ENCODE peak calls at places on chromosomes 11 and 22, in five cellular contexts. T, H, M, X and V are unnamed samples.

GRCh38 chr11:1168721-1169161 is 11.0 kb downstream of the MUC5AC start:
- DNase-seq in T (no peak), H (no peak), M (no peak), X (no peak), V (no peak)

GRCh38 chr11:74147199-74147929 is 23.4 kb downstream of the C2CD3 start:
- DNase-seq in T (no peak), H (no peak), M (peak; percentile 28), X (no peak), V (no peak)

GRCh38 chr11:108973402-108974119 is 308.7 kb downstream of the DDX10 start:
- DNase-seq in T (no peak), H (no peak), M (peak; percentile 81), X (no peak), V (peak; percentile 90)

GRCh38 chr11:104967493-104968364 is 645 bp downstream of the CASP4 start:
- DNase-seq in T (no peak), H (no peak), M (peak; percentile 16), X (no peak), V (peak; percentile 36)

GRCh38 chr11:46363031-46363407 is 15.8 kb downstream of the DGKZ start:
- DNase-seq in T (no peak), H (no peak), M (peak; percentile 67), X (no peak), V (peak; percentile 58)

GRCh38 chr22:26709617-26710390 is 52.4 kb downstream of the MIAT start:
- DNase-seq in T (no peak), H (no peak), M (peak; percentile 76), X (no peak), V (peak; percentile 82)

GRCh38 chr11:106925245-106925644 is 93.0 kb downstream of the GUCY1A2 start:
- DNase-seq in T (no peak), H (no peak), M (no peak), X (no peak), V (no peak)

GRCh38 chr22:27097933-27098332 is 440.5 kb downstream of the MIAT start:
- DNase-seq in T (no peak), H (no peak), M (no peak), X (no peak), V (no peak)

GRCh38 chr11:121655481-121656332 is 202.9 kb upstream of the SORL1-AS1 start:
- DNase-seq in T (peak; percentile 78), H (peak; percentile 90), M (peak; percentile 99), X (peak; percentile 94), V (peak; percentile 77)

GRCh38 chr11:124841765-124842700 is 23.2 kb upstream of the ROBO3 start:
- DNase-seq in T (no peak), H (no peak), M (no peak), X (no peak), V (no peak)

GRCh38 chr11:111963786-111964385 is 26.7 kb downstream of the DIXDC1 start:
- DNase-seq in T (no peak), H (no peak), M (peak; percentile 31), X (no peak), V (no peak)

GRCh38 chr11:33040127-33040861 is 922 bp downstream of the TCP11L1 start:
- DNase-seq in T (no peak), H (no peak), M (peak; percentile 44), X (no peak), V (no peak)

GRCh38 chr11:130215531-130216220 is 56.1 kb downstream of the ST14 start:
- DNase-seq in T (no peak), H (no peak), M (no peak), X (peak; percentile 43), V (no peak)

GRCh38 chr11:120324932-120325810 is at the start of gene TLCD5:
- DNase-seq in T (peak; percentile 76), H (peak; percentile 94), M (peak; percentile 68), X (peak; percentile 91), V (peak; percentile 70)

GRCh38 chr11:66327171-66328035 is 8.8 kb downstream of the RIN1 start:
- DNase-seq in T (no peak), H (no peak), M (peak; percentile 64), X (peak; percentile 50), V (no peak)

GRCh38 chr11:47449541-47449940 is 605 bp upstream of the RAPSN start:
- DNase-seq in T (no peak), H (no peak), M (no peak), X (no peak), V (no peak)

DNA sequence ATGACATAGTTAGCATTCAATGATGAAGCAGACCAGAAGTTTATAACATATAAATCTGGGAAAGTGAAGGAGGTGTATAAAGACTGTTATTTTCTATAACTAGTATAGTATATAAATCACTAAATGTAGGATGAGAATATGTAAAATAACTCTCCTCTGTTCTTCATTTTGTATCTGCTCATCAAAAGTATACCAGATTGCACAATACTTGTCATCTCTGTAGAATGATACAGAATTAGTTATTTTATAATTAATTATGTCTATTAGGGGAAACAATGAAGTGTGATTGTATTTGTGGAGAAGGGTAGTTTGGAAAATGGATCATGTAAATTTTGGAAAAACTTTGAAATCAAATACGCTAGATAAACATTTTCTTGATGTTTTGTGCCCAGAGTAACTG is 18.4 kb downstream of the OR51L1 start:
- DNase-seq in T (no peak), H (no peak), M (no peak), X (no peak), V (no peak)
- H2AK5ac ChIP-seq in T (no peak overlapping the region), H (no peak overlapping the region), M (no peak overlapping the region), X (no peak overlapping the region), V (no peak overlapping the region)

GRCh38 chr22:35479359-35479758 is 61.3 kb upstream of the RASD2 start:
- DNase-seq in T (no peak), H (peak; percentile 20), M (no peak), X (no peak), V (no peak)

GRCh38 chr22:35476341-35476740 is 64.3 kb upstream of the RASD2 start:
- DNase-seq in T (no peak), H (no peak), M (no peak), X (no peak), V (no peak)

GRCh38 chr22:35480143-35480542 is 60.5 kb upstream of the RASD2 start:
- DNase-seq in T (no peak), H (peak; percentile 13), M (peak; percentile 16), X (no peak), V (no peak)

GRCh38 chr22:35475545-35475944 is 65.1 kb upstream of the RASD2 start:
- DNase-seq in T (no peak), H (no peak), M (no peak), X (no peak), V (no peak)

DNA sequence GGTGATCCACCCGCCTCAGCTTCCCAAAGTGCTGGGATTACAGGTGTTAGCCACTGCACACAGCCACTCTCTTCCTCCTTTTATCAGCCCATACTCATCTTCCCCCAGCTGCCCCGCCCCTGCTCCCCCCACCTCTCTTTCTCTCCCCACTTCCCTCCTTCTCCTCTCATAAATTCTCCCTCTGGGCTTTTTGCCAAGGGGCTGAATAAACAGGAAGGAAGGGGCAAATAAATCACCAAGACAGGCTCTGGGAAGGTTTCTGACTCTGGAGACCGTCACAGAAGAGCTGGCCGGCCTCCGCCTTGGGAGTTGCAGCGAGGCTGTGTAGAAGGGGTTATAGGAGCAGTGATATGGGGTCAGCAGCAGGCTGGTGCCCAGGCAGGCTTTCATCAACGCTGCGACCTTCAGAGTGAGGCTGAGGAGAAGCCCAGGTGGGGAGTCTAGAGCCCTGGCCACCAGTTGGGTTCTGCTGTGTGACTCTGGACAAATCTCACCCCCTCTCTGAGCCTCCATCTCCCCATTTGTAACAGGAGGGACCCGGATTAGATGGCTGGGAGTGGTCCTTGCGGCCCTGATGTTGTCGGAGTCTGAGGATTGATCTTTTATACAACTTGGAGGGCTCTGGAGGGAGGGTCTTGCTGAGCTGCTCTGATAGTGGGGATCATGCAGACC is 62.6 kb upstream of the RASD2 start:
- DNase-seq in T (no peak), H (peak; percentile 18), M (peak; percentile 91), X (no peak), V (peak; percentile 18)
- H2AK5ac ChIP-seq in T (no peak overlapping the region), H (no peak overlapping the region), M (peak overlapping the region; percentile 4), X (no peak overlapping the region), V (no peak overlapping the region)

DNA sequence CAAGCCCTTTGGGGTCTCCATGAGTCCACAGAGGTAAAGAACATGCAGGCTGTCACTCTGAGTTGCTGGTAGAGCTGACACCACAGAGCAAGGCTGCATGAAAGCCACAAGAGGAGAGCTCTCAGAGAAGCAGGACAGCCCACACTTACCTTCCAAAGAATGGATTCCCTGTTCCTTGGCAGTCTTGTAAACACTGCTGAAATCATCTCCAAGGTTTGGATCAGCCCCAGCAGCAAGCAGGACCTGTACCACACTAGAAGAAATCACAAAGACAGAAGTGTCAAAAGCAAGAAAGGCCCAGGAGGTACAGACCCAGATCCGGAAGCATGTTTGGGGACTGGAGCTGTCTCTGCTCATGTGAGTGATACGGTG is 54.2 kb downstream of the CLPB start:
- DNase-seq in T (no peak), H (no peak), M (peak; percentile 12), X (no peak), V (no peak)
- H2AK5ac ChIP-seq in T (no peak overlapping the region), H (no peak overlapping the region), M (no peak overlapping the region), X (no peak overlapping the region), V (peak overlapping the region; percentile 75)

GRCh38 chr11:12525466-12526055 is 148.2 kb downstream of the PARVA start:
- DNase-seq in T (no peak), H (no peak), M (no peak), X (no peak), V (peak; percentile 78)
- H2AK5ac ChIP-seq in T (no peak overlapping the region), H (no peak overlapping the region), M (peak overlapping the region; percentile 2), X (no peak overlapping the region), V (peak overlapping the region; percentile 63)

GRCh38 chr22:40580631-40581030 is 55.9 kb downstream of the MRTFA start:
- DNase-seq in T (no peak), H (no peak), M (no peak), X (no peak), V (no peak)
- H2AK5ac ChIP-seq in T (no peak overlapping the region), H (no peak overlapping the region), M (no peak overlapping the region), X (no peak overlapping the region), V (no peak overlapping the region)

DNA sequence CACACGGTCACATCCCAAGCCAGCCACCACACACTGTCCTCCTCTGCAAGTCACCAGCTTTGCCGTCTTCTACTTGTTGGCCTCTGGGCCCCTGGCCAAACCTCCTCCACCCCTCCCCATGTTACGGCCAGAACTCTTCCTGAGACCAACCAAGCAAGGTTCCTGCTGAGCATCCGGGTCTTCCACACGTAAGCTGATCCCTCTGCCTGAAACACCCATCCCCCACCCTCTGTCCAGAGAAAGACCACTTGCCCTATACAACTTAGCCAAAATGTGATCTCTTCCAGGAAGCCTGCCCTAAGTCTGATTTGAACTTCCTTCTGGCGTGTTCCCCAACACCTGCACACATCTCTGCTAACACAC is 16.1 kb upstream of the CHADL start:
- DNase-seq in T (no peak), H (no peak), M (peak; percentile 27), X (no peak), V (no peak)
- H2AK5ac ChIP-seq in T (no peak overlapping the region), H (no peak overlapping the region), M (peak overlapping the region; percentile 51), X (no peak overlapping the region), V (no peak overlapping the region)

DNA sequence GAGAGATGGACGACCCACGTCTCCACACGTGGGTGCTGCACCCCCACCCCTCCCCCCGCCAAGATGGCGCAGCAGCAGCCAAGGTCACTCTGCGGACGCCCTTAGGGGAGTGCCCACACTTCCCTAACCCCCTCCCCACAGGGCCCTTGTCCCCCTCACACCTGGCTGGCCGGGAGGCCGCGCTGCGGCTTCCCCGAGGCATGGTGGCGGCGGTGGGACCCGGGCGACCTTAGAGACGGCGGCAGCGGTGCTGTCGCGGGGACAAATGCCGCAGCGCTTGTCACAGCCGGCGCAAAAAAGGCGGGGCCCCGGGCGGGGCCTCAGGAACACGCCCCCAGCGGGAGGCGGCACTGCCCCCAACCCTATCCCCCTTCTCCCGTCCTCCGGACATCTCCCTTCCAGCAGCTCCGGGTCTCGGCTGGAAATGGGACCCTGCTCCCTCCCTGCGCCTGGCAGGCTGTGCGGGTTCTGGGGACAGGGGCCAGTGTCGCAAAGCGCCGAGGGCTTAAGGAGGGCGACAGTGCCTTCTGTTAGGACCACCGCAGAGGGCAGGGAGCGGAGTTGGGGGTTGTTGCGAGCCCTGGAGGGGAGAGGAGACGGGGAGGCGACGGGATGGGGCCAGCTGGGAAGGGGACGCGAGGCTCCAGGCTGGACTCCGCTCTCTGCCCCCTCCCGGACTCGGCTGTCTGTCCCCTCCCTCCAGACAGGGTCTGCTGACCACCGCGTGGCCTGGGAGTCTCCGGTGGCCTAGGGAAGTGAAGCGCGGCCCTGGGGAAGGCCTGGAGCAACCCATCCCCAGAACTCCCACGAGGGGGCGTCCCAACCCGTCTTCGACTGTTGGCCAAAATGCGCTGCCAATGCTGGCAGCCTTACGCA is at the start of gene CHCHD10:
- DNase-seq in T (peak; percentile 87), H (peak; percentile 86), M (peak; percentile 50), X (peak; percentile 96), V (peak; percentile 82)
- H2AK5ac ChIP-seq in T (peak within 1 kb of the TSS; percentile 82), H (no peak within 1 kb of the TSS), M (peak within 1 kb of the TSS; percentile 56), X (no peak within 1 kb of the TSS), V (no peak within 1 kb of the TSS)